ENCODE peak calls at places on chromosomes 1 and 21, in six cellular contexts. J, C, I, G, K and U are unnamed samples.

GRCh38 chr1:211920602-211921226 is 90.2 kb upstream of the LPGAT1 start:
- DNase-seq in I (no peak), K (no peak), J (no peak), C (no peak), G (no peak), U (no peak)

GRCh38 chr1:50208296-50208695 is 99.6 kb downstream of the ELAVL4 start:
- DNase-seq in C (no peak), K (no peak), G (peak), I (no peak), J (no peak), U (peak)

GRCh38 chr1:36730599-36730998 is 247.9 kb upstream of the CSF3R start:
- DNase-seq in G (no peak), K (no peak), C (no peak), J (no peak), I (no peak), U (no peak)

GRCh38 chr1:90502194-90502593 is 214.9 kb downstream of the BARHL2 start:
- DNase-seq in C (peak), K (no peak), J (no peak), G (no peak), I (no peak), U (no peak)

GRCh38 chr1:180925471-180926051 is 12.9 kb downstream of the KIAA1614 start:
- DNase-seq in G (no peak), K (peak), C (no peak), I (no peak), J (no peak), U (no peak)

GRCh38 chr1:93554883-93555872 is 107.3 kb downstream of the FNBP1L start:
- DNase-seq in C (no peak), G (no peak), I (no peak), K (no peak), J (no peak), U (no peak)

GRCh38 chr1:178417858-178418257 is 78.9 kb downstream of the CLEC20A start:
- DNase-seq in K (no peak), I (no peak), G (peak), J (peak), C (no peak), U (peak)

GRCh38 chr1:201316556-201316955 is 33.2 kb downstream of the PKP1 start:
- DNase-seq in C (no peak), J (no peak), G (no peak), I (no peak), K (no peak), U (no peak)

GRCh38 chr1:213399695-213400094 is 348.7 kb downstream of the RPS6KC1 start:
- DNase-seq in K (no peak), J (no peak), G (peak), I (no peak), C (peak), U (peak)

GRCh38 chr1:111191496-111191895 is 8.9 kb downstream of the DENND2D start:
- DNase-seq in I (no peak), G (peak), K (no peak), J (no peak), C (no peak), U (peak)

GRCh38 chr1:183635112-183635605 is 424 bp downstream of the ARPC5 start:
- DNase-seq in C (no peak), J (no peak), I (no peak), K (peak), G (peak), U (peak)

GRCh38 chr1:55860816-55861519 is 645.8 kb upstream of the USP24 start:
- DNase-seq in G (no peak), I (no peak), J (no peak), C (peak), K (no peak), U (no peak)

GRCh38 chr1:90926971-90927370 is 94.9 kb downstream of the ZNF644 start:
- DNase-seq in K (no peak), J (no peak), G (no peak), C (peak), I (no peak), U (no peak)

GRCh38 chr1:72227667-72228066 is 54.7 kb downstream of the NEGR1 start:
- DNase-seq in I (no peak), G (peak), C (no peak), K (no peak), J (no peak), U (no peak)

GRCh38 chr21:45304945-45305344 is 17.2 kb upstream of the POFUT2 start:
- DNase-seq in G (no peak), I (no peak), K (peak), C (no peak), J (no peak), U (peak)

GRCh38 chr1:42178249-42178648 is 13.7 kb upstream of the GUCA2A start:
- DNase-seq in J (no peak), G (no peak), C (peak), I (no peak), K (no peak), U (no peak)

GRCh38 chr1:43239484-43239883 is 30.3 kb upstream of the TMEM125 start:
- DNase-seq in I (no peak), K (no peak), J (no peak), G (no peak), C (no peak), U (no peak)